ENCODE peak calls at places on chromosomes 2 and 18, in nine cellular contexts. D is HCT116, L is GM23338, C is IMR-90, G is upper lobe of left lung, X is lower lobe of right lung, T is aorta, N is PC-9, I is thyroid gland. Y is an unnamed sample.

GRCh38 chr2:146374505-146374904 is 1470.3 kb upstream of the ACVR2A start:
- DNase-seq in G (no peak), T (no peak), D (no peak), N (no peak), X (no peak), C (peak; percentile 20), I (no peak), L (no peak), Y (no peak)

GRCh38 chr18:51153659-51154371 is 43.7 kb downstream of the MEX3C start:
- DNase-seq in L (no peak), I (no peak), N (no peak), X (no peak), C (no peak), G (peak; percentile 75), D (no peak), T (no peak), Y (no peak)

GRCh38 chr2:217491271-217491670 is 511.5 kb downstream of the TNS1 start:
- DNase-seq in I (no peak), N (no peak), D (no peak), C (no peak), T (no peak), G (no peak), L (no peak), X (no peak), Y (no peak)

GRCh38 chr2:66080136-66080535 is 354.8 kb upstream of the MEIS1 start:
- DNase-seq in D (no peak), T (no peak), L (no peak), I (no peak), G (no peak), X (no peak), N (no peak), C (no peak), Y (no peak)

GRCh38 chr2:139825726-139826125 is 1045.5 kb upstream of the NXPH2 start:
- DNase-seq in T (no peak), N (no peak), L (no peak), I (no peak), C (no peak), D (no peak), G (no peak), X (no peak), Y (no peak)

GRCh38 chr2:98070081-98070480 is 16.9 kb upstream of the VWA3B start:
- DNase-seq in G (no peak), T (no peak), X (no peak), I (no peak), L (peak; percentile 12), C (no peak), N (peak; percentile 20), D (no peak), Y (no peak)

GRCh38 chr2:1088192-1088860 is 137.7 kb downstream of the SNTG2 start:
- DNase-seq in N (no peak), T (no peak), G (no peak), C (peak; percentile 16), X (no peak), L (no peak), I (no peak), D (no peak), Y (no peak)

GRCh38 chr2:151030663-151031230 is 230.9 kb downstream of the RBM43 start:
- DNase-seq in G (no peak), L (peak; percentile 54), T (no peak), X (no peak), I (no peak), D (no peak), N (no peak), C (no peak), Y (no peak)

GRCh38 chr2:71923143-71923525 is 224.5 kb downstream of the CYP26B1 start:
- DNase-seq in C (no peak), G (no peak), I (no peak), N (no peak), X (no peak), T (no peak), D (no peak), L (no peak), Y (no peak)

GRCh38 chr2:234257859-234258561 is 207.5 kb downstream of the SPP2 start:
- DNase-seq in L (peak; percentile 67), N (peak; percentile 98), C (peak; percentile 99), T (no peak), X (no peak), D (peak; percentile 92), I (peak; percentile 11), G (no peak), Y (peak; percentile 94)

GRCh38 chr18:37660658-37661057 is 95.1 kb upstream of the CELF4 start:
- DNase-seq in G (no peak), C (no peak), I (no peak), T (no peak), D (no peak), L (no peak), N (no peak), X (no peak), Y (no peak)

GRCh38 chr2:20916604-20917286 is 93.8 kb upstream of the LDAH start:
- DNase-seq in C (peak; percentile 13), X (no peak), D (no peak), T (no peak), L (peak; percentile 12), G (no peak), N (no peak), I (no peak), Y (no peak)

GRCh38 chr2:216431457-216431856 is 19.2 kb downstream of the SMARCAL1 start:
- DNase-seq in D (no peak), I (no peak), C (no peak), G (no peak), X (no peak), N (no peak), L (no peak), T (no peak), Y (no peak)

GRCh38 chr18:34970106-34970505 is 71.1 kb upstream of the MAPRE2 start:
- DNase-seq in N (no peak), T (no peak), C (peak; percentile 51), D (no peak), I (no peak), G (no peak), L (no peak), X (no peak), Y (no peak)

GRCh38 chr2:235432741-235433520 is 60.9 kb upstream of the AGAP1 start:
- DNase-seq in C (no peak), N (no peak), L (no peak), G (no peak), X (no peak), D (no peak), T (no peak), I (peak; percentile 84), Y (no peak)

GRCh38 chr18:36187826-36188721 is 777 bp downstream of the MOCOS start:
- DNase-seq in T (peak; percentile 79), I (no peak), C (peak; percentile 19), D (peak; percentile 28), L (peak; percentile 61), G (peak; percentile 83), N (peak; percentile 79), X (peak; percentile 56), Y (no peak)
- H3K27ac ChIP-seq in T (no peak overlapping the region), I (no peak overlapping the region), C (peak overlapping the region; percentile 22), D (peak overlapping the region; percentile 62), L (no peak overlapping the region), G (peak overlapping the region; percentile 7), N (peak overlapping the region; percentile 98), X (no peak overlapping the region), Y (peak overlapping the region; percentile 57)

GRCh38 chr18:3391704-3392466 is 58.1 kb upstream of the TGIF1 start:
- DNase-seq in X (no peak), N (no peak), D (no peak), C (no peak), T (no peak), L (no peak), I (no peak), G (no peak), Y (no peak)

GRCh38 chr18:3395466-3395865 is 54.5 kb upstream of the TGIF1 start:
- DNase-seq in I (no peak), N (no peak), X (no peak), C (no peak), D (no peak), G (no peak), L (no peak), T (no peak), Y (no peak)

GRCh38 chr18:3394648-3395047 is 55.3 kb upstream of the TGIF1 start:
- DNase-seq in C (no peak), I (no peak), G (no peak), D (no peak), N (no peak), L (no peak), T (no peak), X (no peak), Y (no peak)

GRCh38 chr18:3389977-3390376 is 60.0 kb upstream of the TGIF1 start:
- DNase-seq in D (no peak), C (no peak), L (no peak), X (no peak), G (no peak), N (no peak), T (no peak), I (no peak), Y (no peak)

DNA sequence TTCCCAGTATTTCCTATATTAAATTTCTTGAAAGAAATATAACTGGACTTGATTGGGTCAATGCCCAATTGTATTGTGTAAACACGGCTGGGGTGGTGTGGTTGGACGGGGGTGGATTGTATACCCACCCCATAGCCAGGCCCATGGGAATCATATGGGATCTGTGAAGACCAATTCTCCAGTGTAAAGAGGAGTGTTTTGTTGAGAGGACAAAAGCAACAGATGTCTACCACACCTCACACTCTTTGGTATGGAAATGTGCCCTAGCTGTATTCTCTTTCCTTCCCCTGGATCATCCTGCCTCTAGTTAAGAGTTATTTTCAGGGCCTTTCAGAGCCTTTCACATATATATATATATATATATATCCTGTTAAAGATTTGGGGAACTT is 57.5 kb upstream of the TGIF1 start:
- DNase-seq in L (peak; percentile 31), N (no peak), T (no peak), C (no peak), D (no peak), X (no peak), G (no peak), I (no peak), Y (no peak)
- H3K27ac ChIP-seq in L (no peak overlapping the region), N (no peak overlapping the region), T (no peak overlapping the region), C (no peak overlapping the region), D (no peak overlapping the region), X (no peak overlapping the region), G (no peak overlapping the region), I (no peak overlapping the region), Y (no peak overlapping the region)

GRCh38 chr2:211436182-211436581 is 879.8 kb downstream of the CPS1 start:
- DNase-seq in G (no peak), X (no peak), D (no peak), C (no peak), T (no peak), N (no peak), I (no peak), L (no peak), Y (no peak)
- H3K27ac ChIP-seq in G (no peak overlapping the region), X (no peak overlapping the region), D (no peak overlapping the region), C (no peak overlapping the region), T (no peak overlapping the region), N (no peak overlapping the region), I (no peak overlapping the region), L (no peak overlapping the region), Y (no peak overlapping the region)

DNA sequence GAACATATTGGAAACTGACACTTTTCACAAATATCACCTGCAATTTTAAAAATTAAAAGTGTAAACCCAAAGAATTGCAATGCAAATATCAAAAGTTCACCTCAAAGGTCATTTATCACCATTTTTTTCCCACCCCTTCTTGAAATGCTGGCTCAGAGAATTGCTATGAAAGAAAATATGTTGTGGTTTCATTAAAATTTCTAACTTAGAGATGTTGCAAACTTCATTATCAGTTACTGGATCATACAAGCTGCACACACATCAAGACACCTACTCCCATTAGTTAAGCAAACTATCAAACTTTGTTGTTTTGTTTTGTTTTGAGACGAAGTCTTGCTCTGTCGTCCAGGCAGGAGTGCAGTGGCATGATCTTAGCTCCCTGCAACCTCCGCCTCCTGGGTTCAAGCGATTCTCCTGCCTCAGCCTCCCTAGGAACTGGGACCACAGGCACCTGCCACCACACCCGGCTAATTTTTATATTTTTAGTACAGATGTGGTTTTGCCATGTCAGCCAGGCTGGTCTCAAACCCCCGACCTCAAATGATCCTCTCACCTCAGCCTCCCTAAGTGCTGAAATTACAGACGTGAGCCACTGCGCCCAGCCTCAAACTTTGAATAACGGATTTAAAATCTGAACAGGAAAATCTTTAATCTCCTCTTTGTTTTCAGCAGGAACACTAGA is 37.0 kb downstream of the STK39 start:
- DNase-seq in X (no peak), C (no peak), D (no peak), I (no peak), G (no peak), T (no peak), L (no peak), N (peak; percentile 87), Y (no peak)
- H3K27ac ChIP-seq in X (no peak overlapping the region), C (peak overlapping the region; percentile 93), D (peak overlapping the region; percentile 99), I (no peak overlapping the region), G (no peak overlapping the region), T (no peak overlapping the region), L (no peak overlapping the region), N (peak overlapping the region; percentile 99), Y (no peak overlapping the region)

Y was measured in Panc1.